ENCODE peak calls at places on chromosome 16, in five cellular contexts. One of them, this sample, is unnamed.

GRCh38 chr16:67087803-67088202 is 21.9 kb upstream of the PHAF1 start:
- DNase-seq in HCT116: no peak
- DNase-seq in GM23248: no peak
- DNase-seq in MM.1S: no peak
- DNase-seq in GM23338: no peak
- DNase-seq in this sample: no peak

GRCh38 chr16:84239186-84239790 is 524 bp downstream of the KCNG4 start:
- DNase-seq in HCT116: no peak
- DNase-seq in GM23248: peak; percentile 46
- DNase-seq in MM.1S: no peak
- DNase-seq in GM23338: no peak
- DNase-seq in this sample: no peak

GRCh38 chr16:72301416-72302048 is 129.6 kb upstream of the PMFBP1 start:
- DNase-seq in HCT116: no peak
- DNase-seq in GM23248: no peak
- DNase-seq in MM.1S: no peak
- DNase-seq in GM23338: no peak
- DNase-seq in this sample: no peak

GRCh38 chr16:50461400-50461760 is 86.8 kb upstream of the NKD1 start:
- DNase-seq in HCT116: no peak
- DNase-seq in GM23248: no peak
- DNase-seq in MM.1S: no peak
- DNase-seq in GM23338: no peak
- DNase-seq in this sample: no peak

GRCh38 chr16:13996778-13997288 is 74.3 kb upstream of the MRTFB start:
- DNase-seq in HCT116: no peak
- DNase-seq in GM23248: no peak
- DNase-seq in MM.1S: no peak
- DNase-seq in GM23338: no peak
- DNase-seq in this sample: no peak

GRCh38 chr16:75311383-75311938 is 60.0 kb upstream of the BCAR1 start:
- DNase-seq in HCT116: no peak
- DNase-seq in GM23248: peak; percentile 69
- DNase-seq in MM.1S: no peak
- DNase-seq in GM23338: no peak
- DNase-seq in this sample: no peak

GRCh38 chr16:3195975-3196374 is 8.0 kb downstream of the OR1F1 start:
- DNase-seq in HCT116: no peak
- DNase-seq in GM23248: no peak
- DNase-seq in MM.1S: no peak
- DNase-seq in GM23338: no peak
- DNase-seq in this sample: peak; percentile 6

GRCh38 chr16:70685938-70686375 is at the start of gene MTSS2:
- DNase-seq in HCT116: peak; percentile 35
- DNase-seq in GM23248: peak; percentile 95
- DNase-seq in MM.1S: peak; percentile 27
- DNase-seq in GM23338: peak; percentile 92
- DNase-seq in this sample: peak; percentile 78

GRCh38 chr16:88766975-88767374 is 18.0 kb downstream of the PIEZO1 start:
- DNase-seq in HCT116: no peak
- DNase-seq in GM23248: no peak
- DNase-seq in MM.1S: no peak
- DNase-seq in GM23338: no peak
- DNase-seq in this sample: no peak
- H3K9me2 ChIP-seq in HCT116: no peaks in the 10 kb centered on the region
- H3K9me2 ChIP-seq in GM23248: no peaks in the 10 kb centered on the region
- H3K9me2 ChIP-seq in MM.1S: no peaks in the 10 kb centered on the region
- H3K9me2 ChIP-seq in GM23338: no peaks in the 10 kb centered on the region
- H3K9me2 ChIP-seq in this sample: no peaks in the 10 kb centered on the region

DNA sequence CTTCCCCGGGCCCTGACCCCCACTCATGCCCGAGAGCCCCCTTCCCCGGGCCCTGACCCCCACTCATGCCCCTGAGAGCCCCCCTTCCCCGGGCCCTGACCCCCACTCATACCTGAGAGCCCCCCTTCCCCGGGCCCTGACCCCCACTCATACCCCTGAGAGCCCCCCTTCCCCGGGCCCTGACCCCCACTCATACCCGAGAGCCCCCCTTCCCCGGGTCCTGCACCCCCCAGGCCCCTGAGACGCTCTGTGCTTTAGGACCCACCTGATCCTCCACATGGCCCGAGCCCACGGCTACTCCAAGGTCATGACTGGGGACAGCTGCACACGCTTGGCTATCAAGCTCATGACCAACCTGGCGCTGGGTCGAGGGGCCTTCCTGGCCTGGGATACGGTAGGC is 6.8 kb downstream of the CTU2 start:
- DNase-seq in HCT116: no peak
- DNase-seq in GM23248: no peak
- DNase-seq in MM.1S: no peak
- DNase-seq in GM23338: no peak
- DNase-seq in this sample: no peak
- H3K9me2 ChIP-seq in HCT116: no peaks in the 10 kb centered on the region
- H3K9me2 ChIP-seq in GM23248: no peaks in the 10 kb centered on the region
- H3K9me2 ChIP-seq in MM.1S: no peaks in the 10 kb centered on the region
- H3K9me2 ChIP-seq in GM23338: no peaks in the 10 kb centered on the region
- H3K9me2 ChIP-seq in this sample: no peaks in the 10 kb centered on the region

GRCh38 chr16:56228476-56228875 is 37.2 kb downstream of the GNAO1 start:
- DNase-seq in HCT116: no peak
- DNase-seq in GM23248: no peak
- DNase-seq in MM.1S: no peak
- DNase-seq in GM23338: no peak
- DNase-seq in this sample: no peak

GRCh38 chr16:56226187-56226586 is 34.9 kb downstream of the GNAO1 start:
- DNase-seq in HCT116: no peak
- DNase-seq in GM23248: no peak
- DNase-seq in MM.1S: no peak
- DNase-seq in GM23338: no peak
- DNase-seq in this sample: no peak

GRCh38 chr16:56225013-56225742 is 33.9 kb downstream of the GNAO1 start:
- DNase-seq in HCT116: no peak
- DNase-seq in GM23248: no peak
- DNase-seq in MM.1S: no peak
- DNase-seq in GM23338: no peak
- DNase-seq in this sample: no peak

GRCh38 chr16:56226840-56227525 is 35.7 kb downstream of the GNAO1 start:
- DNase-seq in HCT116: no peak
- DNase-seq in GM23248: no peak
- DNase-seq in MM.1S: no peak
- DNase-seq in GM23338: no peak
- DNase-seq in this sample: no peak

GRCh38 chr16:56227936-56228335 is 36.6 kb downstream of the GNAO1 start:
- DNase-seq in HCT116: no peak
- DNase-seq in GM23248: no peak
- DNase-seq in MM.1S: no peak
- DNase-seq in GM23338: no peak
- DNase-seq in this sample: no peak
- H3K9me2 ChIP-seq in HCT116: no peaks in the 10 kb centered on the region
- H3K9me2 ChIP-seq in GM23248: no peaks in the 10 kb centered on the region
- H3K9me2 ChIP-seq in MM.1S: no peaks in the 10 kb centered on the region
- H3K9me2 ChIP-seq in GM23338: no peaks in the 10 kb centered on the region
- H3K9me2 ChIP-seq in this sample: no peaks in the 10 kb centered on the region

GRCh38 chr16:74261068-74261467 is 35.5 kb upstream of the PSMD7 start:
- DNase-seq in HCT116: no peak
- DNase-seq in GM23248: no peak
- DNase-seq in MM.1S: no peak
- DNase-seq in GM23338: no peak
- DNase-seq in this sample: no peak

GRCh38 chr16:74268372-74268782 is 28.2 kb upstream of the PSMD7 start:
- DNase-seq in HCT116: no peak
- DNase-seq in GM23248: no peak
- DNase-seq in MM.1S: no peak
- DNase-seq in GM23338: no peak
- DNase-seq in this sample: no peak

DNA sequence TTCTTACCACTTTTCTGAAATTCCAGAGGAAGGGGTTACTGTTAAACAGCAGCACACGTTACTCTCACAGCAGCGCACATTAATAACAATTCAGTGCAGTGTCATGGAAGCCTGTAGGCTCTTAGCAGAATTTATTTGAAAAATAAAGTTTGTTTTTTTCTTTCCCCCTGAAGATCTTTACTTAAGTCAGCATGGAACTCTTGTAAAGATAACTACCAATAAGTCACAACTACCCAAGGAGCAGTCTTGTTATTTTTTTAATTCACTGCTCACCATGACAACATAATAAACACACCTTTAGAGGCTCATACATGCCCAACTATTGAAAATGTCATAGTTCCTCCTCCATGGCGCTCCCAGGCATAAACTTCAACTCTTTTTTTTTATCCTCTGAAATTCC is 31.8 kb upstream of the PSMD7 start:
- DNase-seq in HCT116: no peak
- DNase-seq in GM23248: no peak
- DNase-seq in MM.1S: no peak
- DNase-seq in GM23338: peak; percentile 28
- DNase-seq in this sample: no peak
- H3K9me2 ChIP-seq in HCT116: no peaks in the 10 kb centered on the region
- H3K9me2 ChIP-seq in GM23248: no peaks in the 10 kb centered on the region
- H3K9me2 ChIP-seq in MM.1S: no peaks in the 10 kb centered on the region
- H3K9me2 ChIP-seq in GM23338: no peaks in the 10 kb centered on the region
- H3K9me2 ChIP-seq in this sample: no peaks in the 10 kb centered on the region

DNA sequence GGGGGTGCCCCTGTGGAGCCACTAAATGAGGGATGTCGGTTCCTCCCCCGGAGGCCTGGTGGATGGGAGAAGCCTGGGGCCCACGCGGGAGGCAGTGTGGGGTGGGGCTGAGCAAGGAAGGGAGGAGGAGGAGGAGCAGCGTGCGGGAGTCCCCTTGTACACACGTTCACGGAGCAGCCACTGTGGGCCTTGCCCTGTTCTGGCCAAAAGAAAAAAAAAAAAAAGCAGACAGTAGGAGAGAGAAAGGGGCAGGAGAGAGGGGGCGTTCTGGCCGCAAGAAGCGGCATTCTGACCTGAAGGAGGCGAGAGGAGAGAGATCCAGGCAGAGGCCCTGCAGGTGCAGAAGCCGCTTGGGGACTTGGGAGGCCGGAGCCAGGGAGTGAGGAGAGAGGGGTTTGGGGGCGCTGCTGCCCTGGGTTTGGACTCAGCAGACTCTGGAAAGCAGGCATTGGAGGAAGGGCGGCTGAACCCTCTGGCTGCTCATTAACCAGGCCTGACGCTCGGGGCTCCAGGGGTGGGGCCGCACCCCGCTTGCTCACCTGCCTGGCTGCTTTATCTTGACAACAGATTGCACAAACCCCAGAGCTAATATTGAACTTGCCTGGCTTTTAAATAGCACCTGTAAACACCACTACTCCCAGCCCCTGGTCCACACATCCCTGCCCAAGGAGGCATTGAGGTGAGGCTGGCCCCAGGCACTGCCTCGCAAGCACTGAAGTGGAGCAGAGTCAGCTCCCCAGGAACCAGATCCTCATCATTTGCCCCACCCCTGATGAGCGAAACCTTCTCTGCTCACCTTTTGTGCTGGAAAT is 190.5 kb upstream of the GSE1 start:
- DNase-seq in HCT116: no peak
- DNase-seq in GM23248: no peak
- DNase-seq in MM.1S: no peak
- DNase-seq in GM23338: peak; percentile 75
- DNase-seq in this sample: no peak
- H3K9me2 ChIP-seq in HCT116: no peaks in the 10 kb centered on the region
- H3K9me2 ChIP-seq in GM23248: no peaks in the 10 kb centered on the region
- H3K9me2 ChIP-seq in MM.1S: no peaks in the 10 kb centered on the region
- H3K9me2 ChIP-seq in GM23338: no peaks in the 10 kb centered on the region
- H3K9me2 ChIP-seq in this sample: no peaks in the 10 kb centered on the region

GRCh38 chr16:26542198-26542597 is 524.5 kb upstream of the C16orf82 start:
- DNase-seq in HCT116: no peak
- DNase-seq in GM23248: no peak
- DNase-seq in MM.1S: no peak
- DNase-seq in GM23338: no peak
- DNase-seq in this sample: no peak

GRCh38 chr16:26546573-26546972 is 520.2 kb upstream of the C16orf82 start:
- DNase-seq in HCT116: no peak
- DNase-seq in GM23248: no peak
- DNase-seq in MM.1S: no peak
- DNase-seq in GM23338: no peak
- DNase-seq in this sample: no peak

GRCh38 chr16:26550111-26550610 is 516.6 kb upstream of the C16orf82 start:
- DNase-seq in HCT116: no peak
- DNase-seq in GM23248: no peak
- DNase-seq in MM.1S: peak; percentile 64
- DNase-seq in GM23338: peak; percentile 8
- DNase-seq in this sample: no peak

GRCh38 chr16:26547681-26548080 is 519.0 kb upstream of the C16orf82 start:
- DNase-seq in HCT116: no peak
- DNase-seq in GM23248: no peak
- DNase-seq in MM.1S: no peak
- DNase-seq in GM23338: no peak
- DNase-seq in this sample: no peak
- H3K9me2 ChIP-seq in HCT116: no peaks in the 10 kb centered on the region
- H3K9me2 ChIP-seq in GM23248: no peaks in the 10 kb centered on the region
- H3K9me2 ChIP-seq in MM.1S: no peaks in the 10 kb centered on the region
- H3K9me2 ChIP-seq in GM23338: no peaks in the 10 kb centered on the region
- H3K9me2 ChIP-seq in this sample: no peaks in the 10 kb centered on the region

This sample was measured in PC-3.